ENCODE peak calls at places on chromosomes 5 and 9, in eight cellular contexts. One of them, this sample, is unnamed.

GRCh38 chr9:120901704-120902103 is 24.7 kb upstream of the PHF19 start:
- DNase-seq in tibial nerve: no peak
- DNase-seq in heart right ventricle: no peak
- DNase-seq in AG10803: no peak
- DNase-seq in uterus: no peak
- DNase-seq in psoas muscle: no peak
- DNase-seq in ascending aorta: no peak
- DNase-seq in fibroblast of villous mesenchyme: no peak
- DNase-seq in this sample: no peak

GRCh38 chr5:170419666-170420065 is 30.5 kb upstream of the KCNMB1 start:
- DNase-seq in tibial nerve: no peak
- DNase-seq in heart right ventricle: no peak
- DNase-seq in AG10803: no peak
- DNase-seq in uterus: no peak
- DNase-seq in psoas muscle: no peak
- DNase-seq in ascending aorta: no peak
- DNase-seq in fibroblast of villous mesenchyme: no peak
- DNase-seq in this sample: no peak

GRCh38 chr9:107039546-107039945 is 176.6 kb downstream of the ZNF462 start:
- DNase-seq in tibial nerve: no peak
- DNase-seq in heart right ventricle: no peak
- DNase-seq in AG10803: peak
- DNase-seq in uterus: no peak
- DNase-seq in psoas muscle: no peak
- DNase-seq in ascending aorta: no peak
- DNase-seq in fibroblast of villous mesenchyme: no peak
- DNase-seq in this sample: no peak

GRCh38 chr5:68730220-68731010 is 363.4 kb upstream of the SLC30A5 start:
- DNase-seq in tibial nerve: peak
- DNase-seq in heart right ventricle: peak
- DNase-seq in AG10803: peak
- DNase-seq in uterus: peak
- DNase-seq in psoas muscle: no peak
- DNase-seq in ascending aorta: no peak
- DNase-seq in fibroblast of villous mesenchyme: peak
- DNase-seq in this sample: no peak

GRCh38 chr5:159337291-159337974 is 7.1 kb upstream of the IL12B start:
- DNase-seq in tibial nerve: no peak
- DNase-seq in heart right ventricle: no peak
- DNase-seq in AG10803: peak
- DNase-seq in uterus: no peak
- DNase-seq in psoas muscle: no peak
- DNase-seq in ascending aorta: no peak
- DNase-seq in fibroblast of villous mesenchyme: peak
- DNase-seq in this sample: no peak

GRCh38 chr5:40258205-40258604 is 421.5 kb upstream of the PTGER4 start:
- DNase-seq in tibial nerve: no peak
- DNase-seq in heart right ventricle: no peak
- DNase-seq in AG10803: no peak
- DNase-seq in uterus: no peak
- DNase-seq in psoas muscle: no peak
- DNase-seq in ascending aorta: no peak
- DNase-seq in fibroblast of villous mesenchyme: peak
- DNase-seq in this sample: no peak

GRCh38 chr9:136119259-136120118 is 814 bp upstream of the TMEM250 start:
- DNase-seq in tibial nerve: no peak
- DNase-seq in heart right ventricle: no peak
- DNase-seq in AG10803: peak
- DNase-seq in uterus: no peak
- DNase-seq in psoas muscle: peak
- DNase-seq in ascending aorta: no peak
- DNase-seq in fibroblast of villous mesenchyme: peak
- DNase-seq in this sample: no peak

GRCh38 chr5:173394701-173395100 is 66.5 kb upstream of the STC2 start:
- DNase-seq in tibial nerve: no peak
- DNase-seq in heart right ventricle: no peak
- DNase-seq in AG10803: peak
- DNase-seq in uterus: no peak
- DNase-seq in psoas muscle: no peak
- DNase-seq in ascending aorta: no peak
- DNase-seq in fibroblast of villous mesenchyme: no peak
- DNase-seq in this sample: no peak

GRCh38 chr5:139646111-139646510 is 2.0 kb upstream of the CXXC5 start:
- DNase-seq in tibial nerve: no peak
- DNase-seq in heart right ventricle: no peak
- DNase-seq in AG10803: no peak
- DNase-seq in uterus: no peak
- DNase-seq in psoas muscle: no peak
- DNase-seq in ascending aorta: no peak
- DNase-seq in fibroblast of villous mesenchyme: no peak
- DNase-seq in this sample: no peak

GRCh38 chr5:119411935-119412623 is 40.2 kb upstream of the HSD17B4 start:
- DNase-seq in tibial nerve: peak
- DNase-seq in heart right ventricle: peak
- DNase-seq in AG10803: peak
- DNase-seq in uterus: peak
- DNase-seq in psoas muscle: peak
- DNase-seq in ascending aorta: no peak
- DNase-seq in fibroblast of villous mesenchyme: peak
- DNase-seq in this sample: peak

GRCh38 chr5:135207866-135208265 is 173.8 kb upstream of the PITX1 start:
- DNase-seq in tibial nerve: no peak
- DNase-seq in heart right ventricle: no peak
- DNase-seq in AG10803: no peak
- DNase-seq in uterus: no peak
- DNase-seq in psoas muscle: no peak
- DNase-seq in ascending aorta: no peak
- DNase-seq in fibroblast of villous mesenchyme: peak
- DNase-seq in this sample: no peak

GRCh38 chr5:54178207-54178606 is 132.2 kb downstream of the ARL15 start:
- DNase-seq in tibial nerve: no peak
- DNase-seq in heart right ventricle: no peak
- DNase-seq in AG10803: no peak
- DNase-seq in uterus: no peak
- DNase-seq in psoas muscle: no peak
- DNase-seq in ascending aorta: no peak
- DNase-seq in fibroblast of villous mesenchyme: no peak
- DNase-seq in this sample: no peak

GRCh38 chr5:14250094-14250777 is 107.1 kb downstream of the TRIO start:
- DNase-seq in tibial nerve: peak
- DNase-seq in heart right ventricle: peak
- DNase-seq in AG10803: peak
- DNase-seq in uterus: peak
- DNase-seq in psoas muscle: peak
- DNase-seq in ascending aorta: no peak
- DNase-seq in fibroblast of villous mesenchyme: peak
- DNase-seq in this sample: no peak

GRCh38 chr9:114155967-114156294 is 594 bp downstream of the COL27A1 start:
- DNase-seq in tibial nerve: no peak
- DNase-seq in heart right ventricle: no peak
- DNase-seq in AG10803: no peak
- DNase-seq in uterus: no peak
- DNase-seq in psoas muscle: no peak
- DNase-seq in ascending aorta: no peak
- DNase-seq in fibroblast of villous mesenchyme: no peak
- DNase-seq in this sample: no peak

GRCh38 chr9:126411948-126412284 is 85.3 kb downstream of the MVB12B start:
- DNase-seq in tibial nerve: no peak
- DNase-seq in heart right ventricle: no peak
- DNase-seq in AG10803: no peak
- DNase-seq in uterus: no peak
- DNase-seq in psoas muscle: no peak
- DNase-seq in ascending aorta: no peak
- DNase-seq in fibroblast of villous mesenchyme: no peak
- DNase-seq in this sample: no peak

GRCh38 chr9:113526841-113527240 is 63.3 kb downstream of the RGS3 start:
- DNase-seq in tibial nerve: no peak
- DNase-seq in heart right ventricle: no peak
- DNase-seq in AG10803: no peak
- DNase-seq in uterus: no peak
- DNase-seq in psoas muscle: no peak
- DNase-seq in ascending aorta: no peak
- DNase-seq in fibroblast of villous mesenchyme: peak
- DNase-seq in this sample: no peak

GRCh38 chr5:62371409-62371808 is 32.3 kb downstream of the DIMT1 start:
- DNase-seq in tibial nerve: no peak
- DNase-seq in heart right ventricle: no peak
- DNase-seq in AG10803: peak
- DNase-seq in uterus: no peak
- DNase-seq in psoas muscle: no peak
- DNase-seq in ascending aorta: no peak
- DNase-seq in fibroblast of villous mesenchyme: no peak
- DNase-seq in this sample: no peak

GRCh38 chr5:81760521-81760920 is 9.6 kb upstream of the SSBP2 start:
- DNase-seq in tibial nerve: no peak
- DNase-seq in heart right ventricle: no peak
- DNase-seq in AG10803: no peak
- DNase-seq in uterus: no peak
- DNase-seq in psoas muscle: no peak
- DNase-seq in ascending aorta: no peak
- DNase-seq in fibroblast of villous mesenchyme: no peak
- DNase-seq in this sample: no peak

GRCh38 chr5:132771559-132771998 is 5.5 kb downstream of the SEPTIN8 start:
- DNase-seq in tibial nerve: no peak
- DNase-seq in heart right ventricle: peak
- DNase-seq in AG10803: peak
- DNase-seq in uterus: peak
- DNase-seq in psoas muscle: peak
- DNase-seq in ascending aorta: no peak
- DNase-seq in fibroblast of villous mesenchyme: peak
- DNase-seq in this sample: no peak

GRCh38 chr5:157241483-157241882 is 24.4 kb upstream of the CYFIP2 start:
- DNase-seq in tibial nerve: no peak
- DNase-seq in heart right ventricle: no peak
- DNase-seq in AG10803: peak
- DNase-seq in uterus: no peak
- DNase-seq in psoas muscle: no peak
- DNase-seq in ascending aorta: no peak
- DNase-seq in fibroblast of villous mesenchyme: peak
- DNase-seq in this sample: no peak

GRCh38 chr5:510521-510920 is 13.7 kb downstream of the SLC9A3 start:
- DNase-seq in tibial nerve: no peak
- DNase-seq in heart right ventricle: no peak
- DNase-seq in AG10803: no peak
- DNase-seq in uterus: no peak
- DNase-seq in psoas muscle: no peak
- DNase-seq in ascending aorta: no peak
- DNase-seq in fibroblast of villous mesenchyme: no peak
- DNase-seq in this sample: no peak

GRCh38 chr9:79705704-79706103 is 133.9 kb downstream of the TLE4 start:
- DNase-seq in tibial nerve: no peak
- DNase-seq in heart right ventricle: no peak
- DNase-seq in AG10803: no peak
- DNase-seq in uterus: no peak
- DNase-seq in psoas muscle: no peak
- DNase-seq in ascending aorta: no peak
- DNase-seq in fibroblast of villous mesenchyme: no peak
- DNase-seq in this sample: no peak

GRCh38 chr5:9653811-9654210 is 23.7 kb upstream of the TAS2R1 start:
- DNase-seq in tibial nerve: no peak
- DNase-seq in heart right ventricle: peak
- DNase-seq in AG10803: peak
- DNase-seq in uterus: no peak
- DNase-seq in psoas muscle: peak
- DNase-seq in ascending aorta: peak
- DNase-seq in fibroblast of villous mesenchyme: peak
- DNase-seq in this sample: no peak

GRCh38 chr9:113616116-113616515 is 152.6 kb downstream of the RGS3 start:
- DNase-seq in tibial nerve: no peak
- DNase-seq in heart right ventricle: no peak
- DNase-seq in AG10803: no peak
- DNase-seq in uterus: no peak
- DNase-seq in psoas muscle: no peak
- DNase-seq in ascending aorta: no peak
- DNase-seq in fibroblast of villous mesenchyme: no peak
- DNase-seq in this sample: no peak

GRCh38 chr5:59693492-59693891 is 200.0 kb downstream of the PDE4D start:
- DNase-seq in tibial nerve: no peak
- DNase-seq in heart right ventricle: no peak
- DNase-seq in AG10803: no peak
- DNase-seq in uterus: no peak
- DNase-seq in psoas muscle: no peak
- DNase-seq in ascending aorta: no peak
- DNase-seq in fibroblast of villous mesenchyme: no peak
- DNase-seq in this sample: no peak

GRCh38 chr5:123937230-123937629 is 425.3 kb downstream of the CSNK1G3 start:
- DNase-seq in tibial nerve: no peak
- DNase-seq in heart right ventricle: peak
- DNase-seq in AG10803: peak
- DNase-seq in uterus: no peak
- DNase-seq in psoas muscle: no peak
- DNase-seq in ascending aorta: no peak
- DNase-seq in fibroblast of villous mesenchyme: peak
- DNase-seq in this sample: peak
- TF ChIP-seq CTCF in tibial nerve: peak
- TF ChIP-seq CTCF in heart right ventricle: peak
- TF ChIP-seq CTCF in AG10803: peak
- TF ChIP-seq CTCF in uterus: peak
- TF ChIP-seq CTCF in psoas muscle: peak
- TF ChIP-seq CTCF in ascending aorta: peak
- TF ChIP-seq CTCF in fibroblast of villous mesenchyme: peak
- TF ChIP-seq CTCF in this sample: peak

DNA sequence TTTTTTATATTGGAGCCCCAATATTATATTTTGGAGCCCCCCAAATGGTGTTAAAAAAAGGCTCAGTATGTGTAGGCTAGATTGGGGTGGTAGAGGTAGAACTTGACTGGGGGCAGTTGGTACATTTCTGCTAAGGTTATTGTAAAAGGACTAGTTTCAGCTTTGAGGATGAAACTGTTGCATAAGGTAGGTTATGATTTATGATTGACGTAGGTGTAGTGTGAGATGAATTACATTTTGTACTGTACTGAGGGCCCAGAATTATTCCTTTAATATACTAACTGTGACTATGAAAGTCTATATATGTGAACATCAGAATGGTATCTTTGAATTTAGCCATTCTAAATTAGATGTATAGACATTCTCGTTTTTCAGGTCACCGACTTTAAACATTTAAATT is 3.6 kb downstream of the RIC1 start:
- DNase-seq in tibial nerve: no peak
- DNase-seq in heart right ventricle: no peak
- DNase-seq in AG10803: no peak
- DNase-seq in uterus: no peak
- DNase-seq in psoas muscle: no peak
- DNase-seq in ascending aorta: no peak
- DNase-seq in fibroblast of villous mesenchyme: no peak
- DNase-seq in this sample: no peak
- H3K4me3 ChIP-seq in tibial nerve: no peak
- H3K4me3 ChIP-seq in heart right ventricle: no peak
- H3K4me3 ChIP-seq in AG10803: no peak
- H3K4me3 ChIP-seq in uterus: no peak
- H3K4me3 ChIP-seq in psoas muscle: peak
- H3K4me3 ChIP-seq in ascending aorta: no peak
- H3K4me3 ChIP-seq in fibroblast of villous mesenchyme: no peak
- H3K4me3 ChIP-seq in this sample: no peak

GRCh38 chr9:22036866-22037626 is 27.9 kb upstream of the CDKN2B start:
- DNase-seq in tibial nerve: no peak
- DNase-seq in heart right ventricle: no peak
- DNase-seq in AG10803: peak
- DNase-seq in uterus: no peak
- DNase-seq in psoas muscle: no peak
- DNase-seq in ascending aorta: no peak
- DNase-seq in fibroblast of villous mesenchyme: peak
- DNase-seq in this sample: no peak
- TF ChIP-seq CTCF in tibial nerve: no peak
- TF ChIP-seq CTCF in heart right ventricle: no peak
- TF ChIP-seq CTCF in AG10803: no peak
- TF ChIP-seq CTCF in uterus: no peak
- TF ChIP-seq CTCF in psoas muscle: no peak
- TF ChIP-seq CTCF in ascending aorta: no peak
- TF ChIP-seq CTCF in fibroblast of villous mesenchyme: no peak
- TF ChIP-seq CTCF in this sample: no peak

GRCh38 chr5:52840286-52841050 is 52.8 kb downstream of the ITGA1 start:
- DNase-seq in tibial nerve: no peak
- DNase-seq in heart right ventricle: peak
- DNase-seq in AG10803: peak
- DNase-seq in uterus: peak
- DNase-seq in psoas muscle: no peak
- DNase-seq in ascending aorta: no peak
- DNase-seq in fibroblast of villous mesenchyme: peak
- DNase-seq in this sample: no peak
- H3K4me3 ChIP-seq in tibial nerve: peak
- H3K4me3 ChIP-seq in heart right ventricle: no peak
- H3K4me3 ChIP-seq in AG10803: peak
- H3K4me3 ChIP-seq in uterus: no peak
- H3K4me3 ChIP-seq in psoas muscle: no peak
- H3K4me3 ChIP-seq in ascending aorta: peak
- H3K4me3 ChIP-seq in fibroblast of villous mesenchyme: no peak
- H3K4me3 ChIP-seq in this sample: no peak